ENCODE peak calls at places on chromosomes 7 and 10, in six cellular contexts. One of them, this sample, is unnamed. For H3K9me3, the result is how much of the 10 kb centered on the place peaks cover.

GRCh38 chr10:101972761-101973160 is 83.2 kb downstream of the ARMH3 start:
- DNase-seq in MM.1S: peak
- DNase-seq in tibial nerve: no peak
- DNase-seq in naive thymus-derived CD4-positive, alpha-beta T cell: no peak
- DNase-seq in heart left ventricle: no peak
- DNase-seq in DND-41: no peak
- DNase-seq in this sample: no peak

GRCh38 chr10:29646960-29647431 is 12.2 kb upstream of the SVIL start:
- DNase-seq in MM.1S: no peak
- DNase-seq in tibial nerve: peak
- DNase-seq in heart left ventricle: no peak
- DNase-seq in naive thymus-derived CD4-positive, alpha-beta T cell: no peak
- DNase-seq in DND-41: no peak
- DNase-seq in this sample: no peak

GRCh38 chr10:98212204-98212603 is 55.8 kb downstream of the LOXL4 start:
- DNase-seq in heart left ventricle: no peak
- DNase-seq in MM.1S: no peak
- DNase-seq in naive thymus-derived CD4-positive, alpha-beta T cell: no peak
- DNase-seq in DND-41: no peak
- DNase-seq in tibial nerve: no peak
- DNase-seq in this sample: no peak

GRCh38 chr7:2802082-2802481 is 42.0 kb downstream of the GNA12 start:
- DNase-seq in DND-41: no peak
- DNase-seq in naive thymus-derived CD4-positive, alpha-beta T cell: no peak
- DNase-seq in heart left ventricle: no peak
- DNase-seq in MM.1S: no peak
- DNase-seq in tibial nerve: no peak
- DNase-seq in this sample: no peak

GRCh38 chr7:131522325-131522920 is 34.0 kb downstream of the PODXL start:
- DNase-seq in naive thymus-derived CD4-positive, alpha-beta T cell: no peak
- DNase-seq in MM.1S: peak
- DNase-seq in DND-41: peak
- DNase-seq in heart left ventricle: no peak
- DNase-seq in tibial nerve: no peak
- DNase-seq in this sample: no peak

GRCh38 chr7:24821045-24821853 is 64.0 kb upstream of the GSDME start:
- DNase-seq in heart left ventricle: peak
- DNase-seq in MM.1S: peak
- DNase-seq in naive thymus-derived CD4-positive, alpha-beta T cell: peak
- DNase-seq in tibial nerve: peak
- DNase-seq in DND-41: peak
- DNase-seq in this sample: peak

GRCh38 chr10:83881647-83882046 is 257.7 kb upstream of the GHITM start:
- DNase-seq in DND-41: no peak
- DNase-seq in naive thymus-derived CD4-positive, alpha-beta T cell: no peak
- DNase-seq in heart left ventricle: no peak
- DNase-seq in MM.1S: no peak
- DNase-seq in tibial nerve: no peak
- DNase-seq in this sample: no peak

GRCh38 chr7:90244909-90245841 is at the start of gene CFAP69:
- DNase-seq in DND-41: no peak
- DNase-seq in MM.1S: peak
- DNase-seq in naive thymus-derived CD4-positive, alpha-beta T cell: peak
- DNase-seq in tibial nerve: peak
- DNase-seq in heart left ventricle: peak
- DNase-seq in this sample: peak

GRCh38 chr7:17689361-17689760 is 250.9 kb downstream of the SNX13 start:
- DNase-seq in MM.1S: no peak
- DNase-seq in naive thymus-derived CD4-positive, alpha-beta T cell: no peak
- DNase-seq in DND-41: no peak
- DNase-seq in tibial nerve: no peak
- DNase-seq in heart left ventricle: no peak
- DNase-seq in this sample: no peak

GRCh38 chr10:31458974-31459373 is 140.0 kb downstream of the ZEB1 start:
- DNase-seq in heart left ventricle: no peak
- DNase-seq in DND-41: no peak
- DNase-seq in tibial nerve: no peak
- DNase-seq in MM.1S: no peak
- DNase-seq in naive thymus-derived CD4-positive, alpha-beta T cell: no peak
- DNase-seq in this sample: no peak

GRCh38 chr10:25125151-25125550 is 49.6 kb upstream of the GPR158 start:
- DNase-seq in tibial nerve: no peak
- DNase-seq in naive thymus-derived CD4-positive, alpha-beta T cell: no peak
- DNase-seq in DND-41: no peak
- DNase-seq in MM.1S: no peak
- DNase-seq in heart left ventricle: no peak
- DNase-seq in this sample: no peak

GRCh38 chr7:75951506-75951905 is 36.6 kb downstream of the POR start:
- DNase-seq in MM.1S: no peak
- DNase-seq in naive thymus-derived CD4-positive, alpha-beta T cell: no peak
- DNase-seq in DND-41: no peak
- DNase-seq in tibial nerve: peak
- DNase-seq in heart left ventricle: peak
- DNase-seq in this sample: no peak

GRCh38 chr10:49309691-49310371 is 10.9 kb downstream of the C10orf71 start:
- DNase-seq in heart left ventricle: no peak
- DNase-seq in DND-41: peak
- DNase-seq in tibial nerve: no peak
- DNase-seq in naive thymus-derived CD4-positive, alpha-beta T cell: no peak
- DNase-seq in MM.1S: no peak
- DNase-seq in this sample: no peak

GRCh38 chr10:128186959-128187787 is 61.0 kb upstream of the MKI67 start:
- DNase-seq in naive thymus-derived CD4-positive, alpha-beta T cell: peak
- DNase-seq in heart left ventricle: no peak
- DNase-seq in DND-41: peak
- DNase-seq in MM.1S: peak
- DNase-seq in tibial nerve: no peak
- DNase-seq in this sample: no peak

GRCh38 chr10:47367646-47368045 is 16.4 kb downstream of the ZNF488 start:
- DNase-seq in MM.1S: no peak
- DNase-seq in DND-41: no peak
- DNase-seq in heart left ventricle: no peak
- DNase-seq in tibial nerve: no peak
- DNase-seq in naive thymus-derived CD4-positive, alpha-beta T cell: no peak
- DNase-seq in this sample: peak

GRCh38 chr7:64610997-64611396 is 48.1 kb upstream of the ZNF680 start:
- DNase-seq in heart left ventricle: no peak
- DNase-seq in naive thymus-derived CD4-positive, alpha-beta T cell: no peak
- DNase-seq in MM.1S: no peak
- DNase-seq in DND-41: no peak
- DNase-seq in tibial nerve: no peak
- DNase-seq in this sample: no peak

GRCh38 chr7:64613653-64614052 is 50.8 kb upstream of the ZNF680 start:
- DNase-seq in heart left ventricle: no peak
- DNase-seq in DND-41: no peak
- DNase-seq in MM.1S: no peak
- DNase-seq in tibial nerve: no peak
- DNase-seq in naive thymus-derived CD4-positive, alpha-beta T cell: no peak
- DNase-seq in this sample: no peak

GRCh38 chr7:64611717-64612116 is 48.8 kb upstream of the ZNF680 start:
- DNase-seq in MM.1S: no peak
- DNase-seq in heart left ventricle: no peak
- DNase-seq in naive thymus-derived CD4-positive, alpha-beta T cell: no peak
- DNase-seq in tibial nerve: no peak
- DNase-seq in DND-41: no peak
- DNase-seq in this sample: no peak

GRCh38 chr7:64614812-64615211 is 51.1 kb upstream of the ZNF107 start:
- DNase-seq in tibial nerve: no peak
- DNase-seq in DND-41: no peak
- DNase-seq in naive thymus-derived CD4-positive, alpha-beta T cell: no peak
- DNase-seq in heart left ventricle: no peak
- DNase-seq in MM.1S: no peak
- DNase-seq in this sample: no peak

GRCh38 chr7:64612452-64612851 is 49.6 kb upstream of the ZNF680 start:
- DNase-seq in MM.1S: no peak
- DNase-seq in DND-41: no peak
- DNase-seq in heart left ventricle: no peak
- DNase-seq in naive thymus-derived CD4-positive, alpha-beta T cell: no peak
- DNase-seq in tibial nerve: no peak
- DNase-seq in this sample: no peak
- H3K9me3 ChIP-seq in MM.1S: under half
- H3K9me3 ChIP-seq in DND-41: under half
- H3K9me3 ChIP-seq in heart left ventricle: under half
- H3K9me3 ChIP-seq in naive thymus-derived CD4-positive, alpha-beta T cell: under half
- H3K9me3 ChIP-seq in tibial nerve: under half
- H3K9me3 ChIP-seq in this sample: under half

GRCh38 chr7:99173787-99174186 is 29.9 kb upstream of the SMURF1 start:
- DNase-seq in DND-41: no peak
- DNase-seq in naive thymus-derived CD4-positive, alpha-beta T cell: no peak
- DNase-seq in tibial nerve: no peak
- DNase-seq in MM.1S: no peak
- DNase-seq in heart left ventricle: no peak
- DNase-seq in this sample: no peak
- H3K9me3 ChIP-seq in DND-41: under half
- H3K9me3 ChIP-seq in naive thymus-derived CD4-positive, alpha-beta T cell: under half
- H3K9me3 ChIP-seq in tibial nerve: under half
- H3K9me3 ChIP-seq in MM.1S: under half
- H3K9me3 ChIP-seq in heart left ventricle: under half
- H3K9me3 ChIP-seq in this sample: under half

DNA sequence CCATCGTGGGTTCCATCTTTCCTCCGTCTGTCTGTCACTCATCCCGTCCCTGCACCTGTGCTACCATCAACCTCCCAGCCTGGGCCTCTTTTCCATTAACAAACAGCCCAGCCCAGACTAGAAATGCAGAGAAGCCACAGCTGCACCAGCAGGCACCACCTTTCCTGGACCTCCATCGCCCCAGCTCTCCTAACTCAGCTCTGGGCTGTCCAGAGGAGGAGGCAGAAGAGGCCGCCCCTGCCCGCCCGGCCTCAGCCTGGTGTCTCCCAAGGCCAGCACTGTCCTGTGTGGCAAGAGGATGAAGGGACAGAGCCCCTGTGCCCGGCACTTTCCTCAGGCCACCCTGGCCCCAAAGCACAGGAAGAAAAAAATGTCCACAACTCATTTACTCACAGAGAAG is 225.6 kb downstream of the PTPRN2 start:
- DNase-seq in naive thymus-derived CD4-positive, alpha-beta T cell: no peak
- DNase-seq in heart left ventricle: no peak
- DNase-seq in MM.1S: no peak
- DNase-seq in tibial nerve: no peak
- DNase-seq in DND-41: no peak
- DNase-seq in this sample: peak
- H3K9me3 ChIP-seq in naive thymus-derived CD4-positive, alpha-beta T cell: under half
- H3K9me3 ChIP-seq in heart left ventricle: under half
- H3K9me3 ChIP-seq in MM.1S: under half
- H3K9me3 ChIP-seq in tibial nerve: under half
- H3K9me3 ChIP-seq in DND-41: under half
- H3K9me3 ChIP-seq in this sample: under half

GRCh38 chr7:56474271-56474670 is 358.1 kb upstream of the NUPR2 start:
- DNase-seq in naive thymus-derived CD4-positive, alpha-beta T cell: no peak
- DNase-seq in heart left ventricle: no peak
- DNase-seq in MM.1S: no peak
- DNase-seq in DND-41: no peak
- DNase-seq in tibial nerve: no peak
- DNase-seq in this sample: no peak
- H3K9me3 ChIP-seq in naive thymus-derived CD4-positive, alpha-beta T cell: under half
- H3K9me3 ChIP-seq in heart left ventricle: under half
- H3K9me3 ChIP-seq in MM.1S: under half
- H3K9me3 ChIP-seq in DND-41: half or more
- H3K9me3 ChIP-seq in tibial nerve: under half
- H3K9me3 ChIP-seq in this sample: under half

GRCh38 chr7:146514304-146514703 is 397.7 kb downstream of the CNTNAP2 start:
- DNase-seq in heart left ventricle: no peak
- DNase-seq in naive thymus-derived CD4-positive, alpha-beta T cell: no peak
- DNase-seq in MM.1S: no peak
- DNase-seq in DND-41: no peak
- DNase-seq in tibial nerve: no peak
- DNase-seq in this sample: no peak
- H3K9me3 ChIP-seq in heart left ventricle: under half
- H3K9me3 ChIP-seq in naive thymus-derived CD4-positive, alpha-beta T cell: under half
- H3K9me3 ChIP-seq in MM.1S: under half
- H3K9me3 ChIP-seq in DND-41: under half
- H3K9me3 ChIP-seq in tibial nerve: under half
- H3K9me3 ChIP-seq in this sample: under half

This sample was measured in Caco-2.